ENCODE peak calls at places on chromosomes 5 and 9, in ten cellular contexts. P is T-helper 9 cell, C is SJSA1, R is left ventricle myocardium inferior, K is uterus, Q is AG08395, I is heart right ventricle, B is EH, D is OCI-LY7, X is A172. Y is an unnamed sample.

GRCh38 chr5:821504-821903 is 29.3 kb downstream of the ZDHHC11 start:
- DNase-seq in K (no peak), R (no peak), B (no peak), D (no peak), X (no peak), P (no peak), I (no peak), C (no peak), Q (no peak), Y (no peak)

GRCh38 chr5:154972476-154973080 is 31.7 kb downstream of the MRPL22 start:
- DNase-seq in B (peak), D (peak), K (no peak), Q (peak), X (peak), I (peak), C (peak), P (no peak), R (no peak), Y (peak)

GRCh38 chr5:133843911-133844310 is 124.5 kb downstream of the C5orf15 start:
- DNase-seq in R (no peak), X (no peak), B (no peak), I (no peak), C (no peak), D (no peak), Q (no peak), K (no peak), P (no peak), Y (no peak)

GRCh38 chr9:38432922-38433510 is 8.8 kb upstream of the IGFBPL1 start:
- DNase-seq in D (peak), B (peak), I (no peak), X (peak), R (no peak), C (no peak), K (no peak), Q (peak), P (no peak), Y (peak)

GRCh38 chr5:74767579-74767913 is 497 bp downstream of the NSA2 start:
- DNase-seq in B (peak), D (peak), Q (peak), C (no peak), K (no peak), I (peak), R (no peak), X (no peak), P (no peak), Y (no peak)

GRCh38 chr5:73312146-73312871 is 136.3 kb downstream of the FOXD1 start:
- DNase-seq in B (peak), C (peak), Q (peak), K (no peak), X (peak), P (no peak), R (no peak), I (no peak), D (peak), Y (no peak)

GRCh38 chr9:536597-537511 is 304.6 kb upstream of the DMRT1 start:
- DNase-seq in D (peak), B (no peak), X (no peak), Q (no peak), P (no peak), R (no peak), C (no peak), K (no peak), I (no peak), Y (no peak)

GRCh38 chr5:152838241-152838786 is 433.2 kb upstream of the NMUR2 start:
- DNase-seq in B (no peak), Q (no peak), C (no peak), P (no peak), R (no peak), K (no peak), D (no peak), I (peak), X (no peak), Y (no peak)

GRCh38 chr5:150070821-150071220 is 15.5 kb downstream of the CSF1R start:
- DNase-seq in I (no peak), Q (no peak), C (no peak), X (no peak), K (no peak), P (no peak), B (no peak), R (no peak), D (no peak), Y (no peak)

GRCh38 chr9:128684325-128685021 is 4.5 kb upstream of the SET start:
- DNase-seq in R (peak), Q (peak), K (peak), C (no peak), D (peak), P (peak), B (peak), I (peak), X (peak), Y (no peak)

GRCh38 chr5:118956727-118957126 is 31.6 kb downstream of the DTWD2 start:
- DNase-seq in D (peak), Q (no peak), I (no peak), P (no peak), X (peak), C (no peak), K (no peak), B (peak), R (no peak), Y (no peak)

GRCh38 chr9:116499986-116500871 is 186.9 kb upstream of the TRIM32 start:
- DNase-seq in X (peak), I (no peak), R (no peak), P (no peak), K (no peak), D (no peak), B (peak), C (no peak), Q (peak), Y (peak)

GRCh38 chr5:109868737-109869136 is 179.0 kb downstream of the MAN2A1 start:
- DNase-seq in D (no peak), X (no peak), P (no peak), C (no peak), R (no peak), Q (no peak), K (no peak), B (peak), I (no peak), Y (no peak)

GRCh38 chr9:134066546-134066922 is 1.3 kb downstream of the BRD3 start:
- DNase-seq in Q (peak), I (no peak), C (peak), K (no peak), R (no peak), X (peak), P (no peak), B (peak), D (peak), Y (no peak)

GRCh38 chr5:155129513-155129880 is 115.9 kb downstream of the KIF4B start:
- DNase-seq in K (no peak), Q (no peak), R (no peak), D (no peak), I (no peak), P (no peak), X (no peak), B (no peak), C (no peak), Y (no peak)

GRCh38 chr9:89078860-89079259 is 87.6 kb downstream of the S1PR3 start:
- DNase-seq in I (no peak), R (no peak), K (no peak), P (no peak), C (no peak), D (no peak), Q (peak), B (peak), X (peak), Y (peak)

GRCh38 chr9:90943341-90943740 is 141.7 kb downstream of the SYK start:
- DNase-seq in I (no peak), P (no peak), Q (peak), B (no peak), D (no peak), X (peak), C (peak), R (no peak), K (no peak), Y (no peak)

GRCh38 chr5:342501-343460 is 21.3 kb downstream of the AHRR start:
- DNase-seq in I (no peak), X (no peak), D (no peak), Q (no peak), C (no peak), K (no peak), R (no peak), P (no peak), B (no peak), Y (no peak)

GRCh38 chr5:157076558-157076957 is 17.6 kb upstream of the HAVCR1 start:
- DNase-seq in P (no peak), Q (peak), C (no peak), K (no peak), R (no peak), B (peak), X (peak), I (no peak), D (no peak), Y (peak)

GRCh38 chr9:116287721-116288120 is 134.1 kb downstream of the PAPPA start:
- DNase-seq in C (no peak), P (no peak), K (no peak), I (no peak), B (peak), R (no peak), Q (peak), X (no peak), D (no peak), Y (no peak)

GRCh38 chr5:118952992-118953651 is 35.2 kb downstream of the DTWD2 start:
- DNase-seq in D (no peak), R (no peak), X (no peak), K (no peak), C (no peak), I (no peak), P (no peak), B (peak), Q (no peak), Y (no peak)

GRCh38 chr5:178460598-178461425 is 129.4 kb downstream of the COL23A1 start:
- DNase-seq in R (peak), C (no peak), Q (peak), P (peak), K (peak), D (peak), I (peak), B (no peak), X (peak), Y (no peak)

GRCh38 chr5:33474931-33475499 is 34.2 kb downstream of the TARS1 start:
- DNase-seq in P (no peak), K (no peak), D (no peak), Q (no peak), R (no peak), C (no peak), I (no peak), X (no peak), B (no peak), Y (no peak)

GRCh38 chr5:143131983-143132382 is 271.5 kb downstream of the NR3C1 start:
- DNase-seq in P (no peak), I (no peak), D (no peak), X (no peak), Q (no peak), C (no peak), R (no peak), K (no peak), B (no peak), Y (no peak)